ENCODE peak calls at places on chromosome 13, in five cellular contexts. O is IMR-90, L is H1, W is mesendoderm, S is mesenchymal stem cell. Z is an unnamed sample.

GRCh38 chr13:46492946-46493345 is 60.0 kb upstream of the LRCH1 start:
- DNase-seq in O (peak), L (no peak), W (peak), S (peak), Z (peak)

GRCh38 chr13:110421696-110422395 is 114.8 kb downstream of the COL4A2 start:
- DNase-seq in L (no peak), S (peak), O (peak), W (no peak), Z (no peak)

GRCh38 chr13:37534181-37534580 is 64.4 kb downstream of the POSTN start:
- DNase-seq in L (no peak), O (peak), W (no peak), S (no peak), Z (no peak)

GRCh38 chr13:42760949-42761348 is 20.4 kb upstream of the FAM216B start:
- DNase-seq in W (no peak), O (peak), S (no peak), L (no peak), Z (no peak)

GRCh38 chr13:38849316-38849715 is 141.3 kb downstream of the STOML3 start:
- DNase-seq in W (no peak), O (no peak), L (no peak), S (no peak), Z (no peak)

GRCh38 chr13:35600137-35600536 is 123.6 kb upstream of the MAB21L1 start:
- DNase-seq in O (peak), W (no peak), S (no peak), L (no peak), Z (no peak)

GRCh38 chr13:37295046-37295445 is 189.6 kb upstream of the CSNK1A1L start:
- DNase-seq in W (no peak), L (no peak), S (no peak), O (no peak), Z (no peak)

GRCh38 chr13:111424134-111424533 is 103.7 kb downstream of the TEX29 start:
- DNase-seq in O (no peak), S (no peak), W (no peak), L (no peak), Z (no peak)

GRCh38 chr13:29771247-29771646 is 79.2 kb downstream of the UBL3 start:
- DNase-seq in L (no peak), W (peak), S (peak), O (peak), Z (peak)

GRCh38 chr13:27839809-27840467 is 47.7 kb downstream of the GSX1 start:
- DNase-seq in S (no peak), L (no peak), W (no peak), O (no peak), Z (no peak)

GRCh38 chr13:22055259-22055658 is 384.4 kb downstream of the FGF9 start:
- DNase-seq in O (no peak), W (no peak), S (no peak), L (no peak), Z (no peak)

GRCh38 chr13:107348931-107349330 is 781.0 kb upstream of the ARGLU1 start:
- DNase-seq in L (no peak), S (peak), O (peak), W (no peak), Z (no peak)

GRCh38 chr13:27194895-27195764 is 23.5 kb upstream of the USP12 start:
- DNase-seq in O (peak), L (no peak), W (peak), S (peak), Z (peak)

GRCh38 chr13:52447815-52448552 is 2.5 kb downstream of the VPS36 start:
- DNase-seq in S (no peak), W (peak), L (no peak), O (no peak), Z (no peak)

GRCh38 chr13:52450012-52450792 is at the start of gene VPS36:
- DNase-seq in O (peak), L (peak), S (peak), W (peak), Z (peak)

GRCh38 chr13:52450793-52451116 is 321 bp upstream of the VPS36 start:
- DNase-seq in W (no peak), S (no peak), L (no peak), O (no peak), Z (no peak)

GRCh38 chr13:52447354-52447753 is 3.1 kb downstream of the VPS36 start:
- DNase-seq in L (no peak), O (peak), S (no peak), W (no peak), Z (no peak)

GRCh38 chr13:52449323-52450011 is 967 bp downstream of the VPS36 start:
- DNase-seq in W (peak), S (peak), O (no peak), L (no peak), Z (no peak)
- H4K8ac ChIP-seq in W (no peak), S (peak), O (peak), L (peak), Z (no peak)

GRCh38 chr13:54637377-54637776 is 1608.8 kb downstream of the OLFM4 start:
- DNase-seq in O (no peak), L (no peak), W (peak), S (peak), Z (peak)
- H3K9ac ChIP-seq in O (no peak), L (no peak), W (no peak), S (no peak), Z (no peak)

DNA sequence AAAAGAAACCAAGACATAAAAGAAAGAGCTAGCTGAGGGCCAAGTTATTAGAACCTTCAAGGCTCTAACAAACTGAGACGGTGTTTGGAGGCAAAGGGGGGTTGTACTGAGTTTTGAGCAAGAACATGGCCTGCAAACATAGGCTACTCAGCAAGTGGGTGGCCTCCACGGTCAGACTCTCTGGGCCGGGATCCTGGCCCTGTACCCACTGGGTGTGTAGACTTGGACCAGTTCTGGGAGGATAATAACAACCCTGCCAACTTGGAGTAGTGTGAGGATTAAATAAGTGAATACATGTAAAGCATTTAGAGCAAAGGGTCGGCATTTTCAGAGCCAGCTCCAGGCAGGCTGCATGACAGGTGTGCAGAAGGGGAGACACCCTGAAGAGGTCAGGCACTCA is 56.1 kb upstream of the TNFRSF19 start:
- DNase-seq in S (no peak), O (no peak), L (no peak), W (no peak), Z (no peak)
- H4K8ac ChIP-seq in S (no peak), O (no peak), L (no peak), W (no peak), Z (no peak)

GRCh38 chr13:80399340-80400163 is 58.6 kb upstream of the SPRY2 start:
- DNase-seq in O (no peak), W (no peak), L (no peak), S (no peak), Z (no peak)
- H3K9ac ChIP-seq in O (no peak), W (no peak), L (no peak), S (no peak), Z (no peak)

Z was measured in neuronal stem cell.